ENCODE peak calls at places on chromosome 21, in ten cellular contexts. One of them, this sample, is unnamed. For H3K36me3 and H3K27me3, the result is how much of the 10 kb centered on the place peaks cover.

GRCh38 chr21:21096956-21097355 is 98.7 kb downstream of the NCAM2 start:
- DNase-seq in heart left ventricle: no peak
- DNase-seq in ovary: no peak
- DNase-seq in K562: peak
- DNase-seq in aorta: no peak
- DNase-seq in HCT116: no peak
- DNase-seq in brain microvascular endothelial cell: no peak
- DNase-seq in CD8-positive, alpha-beta memory T cell: no peak
- DNase-seq in endothelial cell of umbilical vein: no peak
- DNase-seq in astrocyte: no peak
- DNase-seq in this sample: no peak

GRCh38 chr21:39386899-39387298 is 38.0 kb upstream of the HMGN1 start:
- DNase-seq in heart left ventricle: no peak
- DNase-seq in ovary: no peak
- DNase-seq in K562: no peak
- DNase-seq in aorta: no peak
- DNase-seq in HCT116: no peak
- DNase-seq in brain microvascular endothelial cell: no peak
- DNase-seq in CD8-positive, alpha-beta memory T cell: no peak
- DNase-seq in endothelial cell of umbilical vein: no peak
- DNase-seq in astrocyte: no peak
- DNase-seq in this sample: no peak

GRCh38 chr21:32974653-32975052 is 51.1 kb upstream of the OLIG2 start:
- DNase-seq in heart left ventricle: no peak
- DNase-seq in ovary: no peak
- DNase-seq in K562: no peak
- DNase-seq in aorta: no peak
- DNase-seq in HCT116: no peak
- DNase-seq in brain microvascular endothelial cell: no peak
- DNase-seq in CD8-positive, alpha-beta memory T cell: no peak
- DNase-seq in endothelial cell of umbilical vein: no peak
- DNase-seq in astrocyte: no peak
- DNase-seq in this sample: no peak

GRCh38 chr21:21373969-21374368 is 375.8 kb downstream of the NCAM2 start:
- DNase-seq in heart left ventricle: no peak
- DNase-seq in ovary: no peak
- DNase-seq in K562: no peak
- DNase-seq in aorta: no peak
- DNase-seq in HCT116: no peak
- DNase-seq in brain microvascular endothelial cell: no peak
- DNase-seq in CD8-positive, alpha-beta memory T cell: no peak
- DNase-seq in endothelial cell of umbilical vein: no peak
- DNase-seq in astrocyte: no peak
- DNase-seq in this sample: no peak

GRCh38 chr21:34113842-34114241 is 40.5 kb downstream of the MRPS6 start:
- DNase-seq in heart left ventricle: no peak
- DNase-seq in ovary: no peak
- DNase-seq in K562: no peak
- DNase-seq in aorta: no peak
- DNase-seq in HCT116: no peak
- DNase-seq in brain microvascular endothelial cell: no peak
- DNase-seq in CD8-positive, alpha-beta memory T cell: no peak
- DNase-seq in endothelial cell of umbilical vein: peak
- DNase-seq in astrocyte: no peak
- DNase-seq in this sample: no peak

GRCh38 chr21:14382486-14382834 is 486 bp downstream of the HSPA13 start:
- DNase-seq in heart left ventricle: no peak
- DNase-seq in ovary: no peak
- DNase-seq in K562: no peak
- DNase-seq in aorta: peak
- DNase-seq in HCT116: no peak
- DNase-seq in brain microvascular endothelial cell: peak
- DNase-seq in CD8-positive, alpha-beta memory T cell: no peak
- DNase-seq in endothelial cell of umbilical vein: no peak
- DNase-seq in astrocyte: peak
- DNase-seq in this sample: peak

GRCh38 chr21:20998456-20998789 is 214 bp downstream of the NCAM2 start:
- DNase-seq in heart left ventricle: no peak
- DNase-seq in ovary: no peak
- DNase-seq in K562: no peak
- DNase-seq in aorta: no peak
- DNase-seq in HCT116: no peak
- DNase-seq in brain microvascular endothelial cell: no peak
- DNase-seq in CD8-positive, alpha-beta memory T cell: no peak
- DNase-seq in endothelial cell of umbilical vein: peak
- DNase-seq in astrocyte: no peak
- DNase-seq in this sample: no peak

GRCh38 chr21:17925000-17925610 is 105.9 kb upstream of the C21orf91 start:
- DNase-seq in heart left ventricle: no peak
- DNase-seq in ovary: peak
- DNase-seq in K562: peak
- DNase-seq in aorta: no peak
- DNase-seq in HCT116: peak
- DNase-seq in brain microvascular endothelial cell: peak
- DNase-seq in CD8-positive, alpha-beta memory T cell: peak
- DNase-seq in endothelial cell of umbilical vein: peak
- DNase-seq in astrocyte: peak
- DNase-seq in this sample: peak

GRCh38 chr21:31186916-31187315 is 148.6 kb upstream of the KRTAP19-8 start:
- DNase-seq in heart left ventricle: no peak
- DNase-seq in ovary: no peak
- DNase-seq in K562: no peak
- DNase-seq in aorta: no peak
- DNase-seq in HCT116: no peak
- DNase-seq in brain microvascular endothelial cell: no peak
- DNase-seq in CD8-positive, alpha-beta memory T cell: no peak
- DNase-seq in endothelial cell of umbilical vein: no peak
- DNase-seq in astrocyte: no peak
- DNase-seq in this sample: no peak

GRCh38 chr21:30579351-30579750 is 10.8 kb downstream of the KRTAP22-2 start:
- DNase-seq in heart left ventricle: no peak
- DNase-seq in ovary: no peak
- DNase-seq in K562: no peak
- DNase-seq in aorta: no peak
- DNase-seq in HCT116: no peak
- DNase-seq in brain microvascular endothelial cell: no peak
- DNase-seq in CD8-positive, alpha-beta memory T cell: no peak
- DNase-seq in endothelial cell of umbilical vein: no peak
- DNase-seq in astrocyte: no peak
- DNase-seq in this sample: no peak

GRCh38 chr21:44909719-44910118 is 11.0 kb downstream of the ITGB2 start:
- DNase-seq in heart left ventricle: no peak
- DNase-seq in ovary: no peak
- DNase-seq in K562: no peak
- DNase-seq in aorta: no peak
- DNase-seq in HCT116: no peak
- DNase-seq in brain microvascular endothelial cell: no peak
- DNase-seq in CD8-positive, alpha-beta memory T cell: no peak
- DNase-seq in endothelial cell of umbilical vein: no peak
- DNase-seq in astrocyte: no peak
- DNase-seq in this sample: no peak

GRCh38 chr21:37339527-37339889 is 27.1 kb upstream of the DYRK1A start:
- DNase-seq in heart left ventricle: no peak
- DNase-seq in ovary: no peak
- DNase-seq in K562: no peak
- DNase-seq in aorta: no peak
- DNase-seq in HCT116: no peak
- DNase-seq in brain microvascular endothelial cell: no peak
- DNase-seq in CD8-positive, alpha-beta memory T cell: no peak
- DNase-seq in endothelial cell of umbilical vein: no peak
- DNase-seq in astrocyte: no peak
- DNase-seq in this sample: no peak

GRCh38 chr21:18840239-18840638 is 436.7 kb upstream of the TMPRSS15 start:
- DNase-seq in heart left ventricle: no peak
- DNase-seq in ovary: no peak
- DNase-seq in K562: peak
- DNase-seq in aorta: no peak
- DNase-seq in HCT116: peak
- DNase-seq in brain microvascular endothelial cell: peak
- DNase-seq in CD8-positive, alpha-beta memory T cell: no peak
- DNase-seq in endothelial cell of umbilical vein: peak
- DNase-seq in astrocyte: no peak
- DNase-seq in this sample: peak

DNA sequence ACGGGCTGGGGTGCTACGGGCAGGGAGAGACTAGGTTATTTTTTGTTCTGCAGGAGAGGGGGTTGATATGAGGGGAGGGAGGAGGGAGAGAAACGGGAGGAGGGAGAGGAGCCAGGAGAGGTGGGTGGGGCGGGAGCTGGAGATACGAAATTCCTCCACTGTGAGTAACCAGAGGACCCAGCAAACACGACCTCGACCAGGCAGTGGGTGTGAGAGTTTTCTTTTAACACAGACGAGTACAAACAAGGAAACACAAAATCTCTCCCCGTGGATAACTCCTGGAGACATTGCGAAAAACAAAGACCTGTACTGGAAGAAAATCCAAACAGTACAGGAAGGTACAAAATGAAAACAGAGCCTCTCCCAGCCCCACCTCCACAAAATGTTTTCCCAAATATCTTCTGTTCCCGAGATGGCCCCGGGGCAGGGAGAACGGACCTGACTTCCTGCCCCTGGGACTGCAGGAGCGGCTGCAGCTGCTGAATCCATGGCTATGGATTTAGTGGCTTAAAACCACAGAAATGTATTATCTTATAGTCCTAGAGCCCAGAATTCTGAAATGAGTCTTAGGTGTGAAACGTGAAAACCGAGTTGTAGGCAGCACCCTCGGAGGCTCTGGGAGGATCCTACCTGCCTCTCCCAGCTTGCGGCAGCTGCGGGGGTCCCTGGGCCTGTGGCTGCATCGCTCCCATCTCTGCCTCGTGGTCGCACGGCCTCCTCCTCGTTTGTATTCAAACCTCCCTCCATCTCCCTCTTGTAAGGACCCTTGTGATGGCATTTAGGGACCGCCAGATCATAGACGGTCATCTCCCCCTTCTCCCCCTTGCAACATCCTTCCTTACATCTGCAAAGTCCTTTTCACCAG is 82.2 kb downstream of the RIPK4 start:
- DNase-seq in heart left ventricle: no peak
- DNase-seq in ovary: peak
- DNase-seq in K562: no peak
- DNase-seq in aorta: peak
- DNase-seq in HCT116: no peak
- DNase-seq in brain microvascular endothelial cell: peak
- DNase-seq in CD8-positive, alpha-beta memory T cell: no peak
- DNase-seq in endothelial cell of umbilical vein: no peak
- DNase-seq in astrocyte: peak
- DNase-seq in this sample: peak
- H3K4me3 ChIP-seq in heart left ventricle: no peak
- H3K4me3 ChIP-seq in ovary: no peak
- H3K4me3 ChIP-seq in K562: no peak
- H3K4me3 ChIP-seq in aorta: no peak
- H3K4me3 ChIP-seq in HCT116: peak
- H3K4me3 ChIP-seq in brain microvascular endothelial cell: no peak
- H3K4me3 ChIP-seq in CD8-positive, alpha-beta memory T cell: no peak
- H3K4me3 ChIP-seq in endothelial cell of umbilical vein: no peak
- H3K4me3 ChIP-seq in astrocyte: peak
- H3K4me3 ChIP-seq in this sample: no peak

GRCh38 chr21:46120301-46121285 is 22.7 kb downstream of the COL6A2 start:
- DNase-seq in heart left ventricle: peak
- DNase-seq in ovary: peak
- DNase-seq in K562: no peak
- DNase-seq in aorta: peak
- DNase-seq in HCT116: no peak
- DNase-seq in brain microvascular endothelial cell: no peak
- DNase-seq in CD8-positive, alpha-beta memory T cell: no peak
- DNase-seq in endothelial cell of umbilical vein: no peak
- DNase-seq in astrocyte: no peak
- DNase-seq in this sample: peak

GRCh38 chr21:46118305-46118870 is 20.5 kb downstream of the COL6A2 start:
- DNase-seq in heart left ventricle: peak
- DNase-seq in ovary: peak
- DNase-seq in K562: no peak
- DNase-seq in aorta: peak
- DNase-seq in HCT116: no peak
- DNase-seq in brain microvascular endothelial cell: no peak
- DNase-seq in CD8-positive, alpha-beta memory T cell: no peak
- DNase-seq in endothelial cell of umbilical vein: no peak
- DNase-seq in astrocyte: no peak
- DNase-seq in this sample: peak

GRCh38 chr21:46121286-46122221 is 23.6 kb downstream of the COL6A2 start:
- DNase-seq in heart left ventricle: peak
- DNase-seq in ovary: peak
- DNase-seq in K562: no peak
- DNase-seq in aorta: peak
- DNase-seq in HCT116: no peak
- DNase-seq in brain microvascular endothelial cell: no peak
- DNase-seq in CD8-positive, alpha-beta memory T cell: no peak
- DNase-seq in endothelial cell of umbilical vein: no peak
- DNase-seq in astrocyte: no peak
- DNase-seq in this sample: peak

GRCh38 chr21:46118871-46119564 is 21.1 kb downstream of the COL6A2 start:
- DNase-seq in heart left ventricle: peak
- DNase-seq in ovary: peak
- DNase-seq in K562: no peak
- DNase-seq in aorta: peak
- DNase-seq in HCT116: no peak
- DNase-seq in brain microvascular endothelial cell: no peak
- DNase-seq in CD8-positive, alpha-beta memory T cell: no peak
- DNase-seq in endothelial cell of umbilical vein: no peak
- DNase-seq in astrocyte: no peak
- DNase-seq in this sample: peak

GRCh38 chr21:46119565-46120271 is 21.8 kb downstream of the COL6A2 start:
- DNase-seq in heart left ventricle: peak
- DNase-seq in ovary: no peak
- DNase-seq in K562: no peak
- DNase-seq in aorta: peak
- DNase-seq in HCT116: no peak
- DNase-seq in brain microvascular endothelial cell: no peak
- DNase-seq in CD8-positive, alpha-beta memory T cell: no peak
- DNase-seq in endothelial cell of umbilical vein: no peak
- DNase-seq in astrocyte: no peak
- DNase-seq in this sample: peak
- H3K36me3 ChIP-seq in heart left ventricle: half or more
- H3K36me3 ChIP-seq in ovary: under half
- H3K36me3 ChIP-seq in K562: under half
- H3K36me3 ChIP-seq in aorta: under half
- H3K36me3 ChIP-seq in HCT116: under half
- H3K36me3 ChIP-seq in brain microvascular endothelial cell: half or more
- H3K36me3 ChIP-seq in CD8-positive, alpha-beta memory T cell: under half
- H3K36me3 ChIP-seq in endothelial cell of umbilical vein: under half
- H3K36me3 ChIP-seq in astrocyte: under half
- H3K36me3 ChIP-seq in this sample: under half

GRCh38 chr21:25640671-25641292 is 1.7 kb downstream of the JAM2 start:
- DNase-seq in heart left ventricle: no peak
- DNase-seq in ovary: no peak
- DNase-seq in K562: no peak
- DNase-seq in aorta: no peak
- DNase-seq in HCT116: no peak
- DNase-seq in brain microvascular endothelial cell: no peak
- DNase-seq in CD8-positive, alpha-beta memory T cell: no peak
- DNase-seq in endothelial cell of umbilical vein: no peak
- DNase-seq in astrocyte: no peak
- DNase-seq in this sample: no peak
- H3K27me3 ChIP-seq in heart left ventricle: under half
- H3K27me3 ChIP-seq in ovary: under half
- H3K27me3 ChIP-seq in K562: under half
- H3K27me3 ChIP-seq in aorta: under half
- H3K27me3 ChIP-seq in HCT116: under half
- H3K27me3 ChIP-seq in brain microvascular endothelial cell: under half
- H3K27me3 ChIP-seq in CD8-positive, alpha-beta memory T cell: under half
- H3K27me3 ChIP-seq in endothelial cell of umbilical vein: under half
- H3K27me3 ChIP-seq in astrocyte: under half
- H3K27me3 ChIP-seq in this sample: under half

GRCh38 chr21:24693779-24694178 is 913.5 kb downstream of the MRPL39 start:
- DNase-seq in heart left ventricle: no peak
- DNase-seq in ovary: no peak
- DNase-seq in K562: no peak
- DNase-seq in aorta: no peak
- DNase-seq in HCT116: no peak
- DNase-seq in brain microvascular endothelial cell: no peak
- DNase-seq in CD8-positive, alpha-beta memory T cell: no peak
- DNase-seq in endothelial cell of umbilical vein: no peak
- DNase-seq in astrocyte: no peak
- DNase-seq in this sample: no peak
- H3K4me3 ChIP-seq in heart left ventricle: no peak
- H3K4me3 ChIP-seq in ovary: no peak
- H3K4me3 ChIP-seq in K562: no peak
- H3K4me3 ChIP-seq in aorta: no peak
- H3K4me3 ChIP-seq in HCT116: no peak
- H3K4me3 ChIP-seq in brain microvascular endothelial cell: no peak
- H3K4me3 ChIP-seq in CD8-positive, alpha-beta memory T cell: no peak
- H3K4me3 ChIP-seq in endothelial cell of umbilical vein: no peak
- H3K4me3 ChIP-seq in astrocyte: no peak
- H3K4me3 ChIP-seq in this sample: no peak